ENCODE peak calls at places on chromosomes 3 and 15, in seven cellular contexts. I is epithelial cell of esophagus; B is CD8-positive, alpha-beta memory T cell; Z is dermis microvascular lymphatic vessel endothelial cell; L is fibroblast of pulmonary artery; D is germinal center; T is Daoy. A is an unnamed sample.
A peak's percentile ranks its signal among the peaks of the same experiment; 100 is the strongest.

GRCh38 chr3:140180603-140181002 is 245.6 kb downstream of the CLSTN2 start:
- DNase-seq in L (no peak), Z (no peak), B (no peak), T (no peak), D (no peak), I (peak; percentile 73), A (no peak)

GRCh38 chr3:141455603-141456327 is 31.1 kb upstream of the RASA2 start:
- DNase-seq in I (no peak), D (no peak), T (no peak), Z (no peak), B (no peak), L (no peak), A (peak; percentile 61)

GRCh38 chr15:48388017-48388936 is 57.0 kb downstream of the DUT start:
- DNase-seq in D (no peak), B (no peak), T (peak; percentile 35), Z (no peak), I (no peak), L (no peak), A (peak; percentile 29)

GRCh38 chr15:70701891-70702568 is 61.3 kb downstream of the UACA start:
- DNase-seq in T (peak; percentile 52), Z (peak; percentile 94), B (no peak), I (peak; percentile 58), D (no peak), L (peak; percentile 71), A (peak; percentile 55)

GRCh38 chr3:179432021-179432420 is 19.2 kb downstream of the GNB4 start:
- DNase-seq in Z (no peak), B (no peak), D (no peak), I (no peak), T (no peak), L (no peak), A (no peak)

GRCh38 chr15:94066046-94066445 is 165.3 kb upstream of the MCTP2 start:
- DNase-seq in T (no peak), L (no peak), B (no peak), I (peak; percentile 35), D (peak; percentile 12), Z (no peak), A (no peak)

GRCh38 chr3:45580142-45580541 is 14.4 kb upstream of the LIMD1 start:
- DNase-seq in T (no peak), B (no peak), L (no peak), Z (no peak), D (no peak), I (no peak), A (no peak)

GRCh38 chr3:98778383-98778782 is 15.2 kb downstream of the ST3GAL6 start:
- DNase-seq in L (no peak), Z (peak; percentile 41), T (peak; percentile 42), B (no peak), I (peak; percentile 29), D (no peak), A (no peak)

GRCh38 chr15:50112488-50113186 is 6.4 kb downstream of the ATP8B4 start:
- DNase-seq in T (no peak), Z (no peak), L (no peak), B (no peak), D (no peak), I (no peak), A (no peak)

GRCh38 chr3:39154323-39155021 is 1.1 kb upstream of the CSRNP1 start:
- DNase-seq in I (peak; percentile 47), L (no peak), B (no peak), D (no peak), Z (no peak), T (peak; percentile 50), A (peak; percentile 98)

GRCh38 chr3:187000711-187001151 is 70.4 kb downstream of the ST6GAL1 start:
- DNase-seq in L (no peak), B (no peak), D (peak; percentile 55), Z (no peak), I (no peak), T (no peak), A (no peak)

GRCh38 chr3:139537325-139537724 is 2.2 kb downstream of the RBP1 start:
- DNase-seq in L (peak; percentile 15), Z (no peak), T (peak; percentile 79), I (peak; percentile 90), B (no peak), D (no peak), A (peak; percentile 91)

GRCh38 chr15:49270541-49271421 is 100.7 kb downstream of the GALK2 start:
- DNase-seq in B (no peak), T (peak; percentile 32), Z (no peak), L (peak; percentile 86), D (no peak), I (peak; percentile 6), A (no peak)

GRCh38 chr3:140972833-140973232 is 31.2 kb downstream of the SLC25A36 start:
- DNase-seq in L (peak; percentile 35), B (no peak), D (peak; percentile 5), T (no peak), I (peak; percentile 10), Z (peak; percentile 20), A (no peak)

GRCh38 chr3:156098437-156099035 is 21.8 kb upstream of the KCNAB1 start:
- DNase-seq in T (no peak), I (no peak), L (no peak), Z (no peak), B (no peak), D (no peak), A (no peak)

GRCh38 chr3:100591411-100591810 is 18.0 kb upstream of the ADGRG7 start:
- DNase-seq in D (no peak), I (no peak), Z (no peak), L (no peak), B (no peak), T (no peak), A (no peak)

GRCh38 chr3:13565581-13566461 is 16.9 kb downstream of the FBLN2 start:
- DNase-seq in Z (no peak), B (no peak), T (no peak), I (no peak), L (no peak), D (no peak), A (no peak)

GRCh38 chr3:36305929-36306520 is 74.3 kb upstream of the STAC start:
- DNase-seq in I (peak; percentile 61), D (no peak), Z (no peak), B (no peak), L (no peak), T (peak; percentile 1), A (no peak)

GRCh38 chr3:32082727-32083126 is 23.7 kb upstream of the GPD1L start:
- DNase-seq in T (no peak), B (no peak), I (no peak), D (no peak), L (no peak), Z (no peak), A (no peak)

GRCh38 chr15:91995146-91995545 is 141.6 kb downstream of the SLCO3A1 start:
- DNase-seq in L (no peak), Z (no peak), B (no peak), I (no peak), D (no peak), T (no peak), A (no peak)

GRCh38 chr3:126269360-126269759 is 87.8 kb downstream of the KLF15 start:
- DNase-seq in I (no peak), L (no peak), D (no peak), T (no peak), Z (peak; percentile 10), B (no peak), A (no peak)

GRCh38 chr3:71600646-71601288 is 17.2 kb upstream of the FOXP1 start:
- DNase-seq in Z (no peak), D (no peak), L (no peak), I (no peak), T (no peak), B (no peak), A (no peak)

GRCh38 chr15:52481915-52482314 is 46.8 kb downstream of the MYO5A start:
- DNase-seq in B (peak; percentile 34), L (peak; percentile 67), T (peak; percentile 86), Z (peak; percentile 75), I (peak; percentile 63), D (peak; percentile 53), A (no peak)

GRCh38 chr3:46926039-46926438 is 48.5 kb downstream of the PTH1R start:
- DNase-seq in D (no peak), Z (peak; percentile 51), T (no peak), I (no peak), L (peak; percentile 66), B (no peak), A (no peak)

GRCh38 chr15:38555686-38556334 is 8.8 kb downstream of the RASGRP1 start:
- DNase-seq in Z (no peak), L (peak; percentile 17), D (no peak), B (no peak), I (peak; percentile 4), T (no peak), A (no peak)

GRCh38 chr15:87144775-87145174 is 1065.1 kb downstream of the AGBL1 start:
- DNase-seq in B (no peak), Z (no peak), L (peak; percentile 13), D (no peak), T (peak; percentile 6), I (peak; percentile 46), A (no peak)

GRCh38 chr15:101652783-101653430 is 726 bp upstream of the TM2D3 start:
- DNase-seq in I (peak; percentile 40), T (no peak), D (no peak), Z (no peak), L (no peak), B (no peak), A (no peak)

GRCh38 chr3:42819351-42819965 is 10.2 kb downstream of the ACKR2 start:
- DNase-seq in I (peak; percentile 41), Z (peak; percentile 10), D (no peak), T (peak; percentile 52), L (no peak), B (no peak), A (peak; percentile 65)

GRCh38 chr3:58250093-58250707 is 12.6 kb downstream of the ABHD6 start:
- DNase-seq in B (no peak), D (no peak), Z (no peak), L (peak; percentile 50), T (no peak), I (no peak), A (no peak)

GRCh38 chr3:144524531-144524930 is 552.9 kb downstream of the DIPK2A start:
- DNase-seq in B (no peak), I (no peak), L (no peak), T (no peak), D (no peak), Z (peak; percentile 3), A (no peak)

GRCh38 chr3:132854856-132855535 is 132.8 kb upstream of the NPHP3 start:
- DNase-seq in I (no peak), Z (no peak), T (no peak), L (no peak), D (no peak), B (no peak), A (no peak)

GRCh38 chr3:31105438-31106077 is 211.1 kb upstream of the GADL1 start:
- DNase-seq in Z (peak; percentile 59), I (peak; percentile 95), L (peak; percentile 88), D (no peak), B (no peak), T (peak; percentile 51), A (no peak)

GRCh38 chr3:48219543-48219942 is 3.8 kb upstream of the CAMP start:
- DNase-seq in I (no peak), D (no peak), B (no peak), Z (no peak), L (no peak), T (no peak), A (no peak)

GRCh38 chr3:123102826-123103225 is 36.0 kb downstream of the PDIA5 start:
- DNase-seq in B (no peak), Z (no peak), L (no peak), T (no peak), I (no peak), D (no peak), A (no peak)

GRCh38 chr15:56917652-56918045 is 795 bp upstream of the TCF12 start:
- DNase-seq in T (no peak), Z (peak; percentile 19), D (no peak), L (no peak), B (no peak), I (no peak), A (no peak)

GRCh38 chr15:88769161-88769971 is 33.9 kb upstream of the ACAN start:
- DNase-seq in B (no peak), D (no peak), T (no peak), L (no peak), I (peak; percentile 15), Z (no peak), A (peak; percentile 65)

GRCh38 chr3:59771760-59772159 is 721.9 kb upstream of the CFAP20DC start:
- DNase-seq in Z (no peak), L (peak; percentile 53), B (no peak), I (peak; percentile 86), T (peak; percentile 64), D (no peak), A (peak; percentile 58)

GRCh38 chr3:64932666-64933342 is 245.0 kb upstream of the ADAMTS9 start:
- DNase-seq in L (no peak), Z (no peak), T (no peak), I (peak; percentile 53), B (no peak), D (no peak), A (peak; percentile 85)

A was measured in islet precursor cell.